ENCODE peak calls at places on chromosomes 1 and 21, in ten cellular contexts. One of them, this sample, is unnamed.

GRCh38 chr1:230286166-230286889 is 139.8 kb downstream of the PGBD5 start:
- DNase-seq in AG04449: no peak
- DNase-seq in SK-N-SH: no peak
- DNase-seq in GM10248: no peak
- DNase-seq in RWPE1: no peak
- DNase-seq in Calu3: no peak
- DNase-seq in endothelial cell: no peak
- DNase-seq in dorsolateral prefrontal cortex: peak
- DNase-seq in psoas muscle: peak
- DNase-seq in left lung: peak
- DNase-seq in this sample: no peak

GRCh38 chr1:79186260-79186659 is 179.7 kb upstream of the ADGRL4 start:
- DNase-seq in AG04449: no peak
- DNase-seq in SK-N-SH: no peak
- DNase-seq in GM10248: no peak
- DNase-seq in RWPE1: no peak
- DNase-seq in Calu3: no peak
- DNase-seq in endothelial cell: no peak
- DNase-seq in dorsolateral prefrontal cortex: no peak
- DNase-seq in psoas muscle: no peak
- DNase-seq in left lung: no peak
- DNase-seq in this sample: no peak

GRCh38 chr1:243539636-243540035 is 283.8 kb downstream of the SDCCAG8 start:
- DNase-seq in AG04449: no peak
- DNase-seq in SK-N-SH: no peak
- DNase-seq in GM10248: no peak
- DNase-seq in RWPE1: no peak
- DNase-seq in Calu3: no peak
- DNase-seq in endothelial cell: no peak
- DNase-seq in dorsolateral prefrontal cortex: no peak
- DNase-seq in psoas muscle: no peak
- DNase-seq in left lung: no peak
- DNase-seq in this sample: no peak

GRCh38 chr1:216598448-216598847 is 124.8 kb downstream of the ESRRG start:
- DNase-seq in AG04449: no peak
- DNase-seq in SK-N-SH: no peak
- DNase-seq in GM10248: no peak
- DNase-seq in RWPE1: no peak
- DNase-seq in Calu3: no peak
- DNase-seq in endothelial cell: no peak
- DNase-seq in dorsolateral prefrontal cortex: no peak
- DNase-seq in psoas muscle: no peak
- DNase-seq in left lung: no peak
- DNase-seq in this sample: no peak

GRCh38 chr1:109815809-109816791 is 52.4 kb upstream of the EPS8L3 start:
- DNase-seq in AG04449: no peak
- DNase-seq in SK-N-SH: no peak
- DNase-seq in GM10248: peak
- DNase-seq in RWPE1: no peak
- DNase-seq in Calu3: no peak
- DNase-seq in endothelial cell: no peak
- DNase-seq in dorsolateral prefrontal cortex: no peak
- DNase-seq in psoas muscle: no peak
- DNase-seq in left lung: no peak
- DNase-seq in this sample: no peak

GRCh38 chr1:97350662-97351061 is 570.2 kb downstream of the DPYD start:
- DNase-seq in AG04449: no peak
- DNase-seq in SK-N-SH: no peak
- DNase-seq in GM10248: no peak
- DNase-seq in RWPE1: no peak
- DNase-seq in Calu3: no peak
- DNase-seq in endothelial cell: no peak
- DNase-seq in dorsolateral prefrontal cortex: no peak
- DNase-seq in psoas muscle: no peak
- DNase-seq in left lung: no peak
- DNase-seq in this sample: no peak

GRCh38 chr1:172966844-172967540 is 83.7 kb downstream of the TNFSF18 start:
- DNase-seq in AG04449: no peak
- DNase-seq in SK-N-SH: no peak
- DNase-seq in GM10248: no peak
- DNase-seq in RWPE1: no peak
- DNase-seq in Calu3: no peak
- DNase-seq in endothelial cell: no peak
- DNase-seq in dorsolateral prefrontal cortex: no peak
- DNase-seq in psoas muscle: no peak
- DNase-seq in left lung: no peak
- DNase-seq in this sample: no peak

GRCh38 chr1:162688521-162688920 is 56.3 kb downstream of the DDR2 start:
- DNase-seq in AG04449: no peak
- DNase-seq in SK-N-SH: no peak
- DNase-seq in GM10248: no peak
- DNase-seq in RWPE1: no peak
- DNase-seq in Calu3: no peak
- DNase-seq in endothelial cell: no peak
- DNase-seq in dorsolateral prefrontal cortex: no peak
- DNase-seq in psoas muscle: no peak
- DNase-seq in left lung: no peak
- DNase-seq in this sample: no peak

GRCh38 chr1:204294371-204294770 is 65.4 kb downstream of the PLEKHA6 start:
- DNase-seq in AG04449: peak
- DNase-seq in SK-N-SH: no peak
- DNase-seq in GM10248: no peak
- DNase-seq in RWPE1: peak
- DNase-seq in Calu3: no peak
- DNase-seq in endothelial cell: no peak
- DNase-seq in dorsolateral prefrontal cortex: no peak
- DNase-seq in psoas muscle: peak
- DNase-seq in left lung: no peak
- DNase-seq in this sample: no peak

GRCh38 chr1:248810000-248810726 is 15.6 kb downstream of the SH3BP5L start:
- DNase-seq in AG04449: no peak
- DNase-seq in SK-N-SH: no peak
- DNase-seq in GM10248: no peak
- DNase-seq in RWPE1: no peak
- DNase-seq in Calu3: no peak
- DNase-seq in endothelial cell: no peak
- DNase-seq in dorsolateral prefrontal cortex: no peak
- DNase-seq in psoas muscle: no peak
- DNase-seq in left lung: no peak
- DNase-seq in this sample: no peak

GRCh38 chr1:238710697-238711096 is 675.7 kb upstream of the CHRM3 start:
- DNase-seq in AG04449: no peak
- DNase-seq in SK-N-SH: no peak
- DNase-seq in GM10248: no peak
- DNase-seq in RWPE1: no peak
- DNase-seq in Calu3: no peak
- DNase-seq in endothelial cell: no peak
- DNase-seq in dorsolateral prefrontal cortex: no peak
- DNase-seq in psoas muscle: no peak
- DNase-seq in left lung: no peak
- DNase-seq in this sample: no peak
- TF ChIP-seq CTCF in AG04449: no peak
- TF ChIP-seq CTCF in SK-N-SH: peak
- TF ChIP-seq CTCF in GM10248: no peak
- TF ChIP-seq CTCF in RWPE1: no peak
- TF ChIP-seq CTCF in Calu3: no peak
- TF ChIP-seq CTCF in endothelial cell: no peak
- TF ChIP-seq CTCF in dorsolateral prefrontal cortex: no peak
- TF ChIP-seq CTCF in psoas muscle: no peak
- TF ChIP-seq CTCF in left lung: no peak
- TF ChIP-seq CTCF in this sample: no peak

DNA sequence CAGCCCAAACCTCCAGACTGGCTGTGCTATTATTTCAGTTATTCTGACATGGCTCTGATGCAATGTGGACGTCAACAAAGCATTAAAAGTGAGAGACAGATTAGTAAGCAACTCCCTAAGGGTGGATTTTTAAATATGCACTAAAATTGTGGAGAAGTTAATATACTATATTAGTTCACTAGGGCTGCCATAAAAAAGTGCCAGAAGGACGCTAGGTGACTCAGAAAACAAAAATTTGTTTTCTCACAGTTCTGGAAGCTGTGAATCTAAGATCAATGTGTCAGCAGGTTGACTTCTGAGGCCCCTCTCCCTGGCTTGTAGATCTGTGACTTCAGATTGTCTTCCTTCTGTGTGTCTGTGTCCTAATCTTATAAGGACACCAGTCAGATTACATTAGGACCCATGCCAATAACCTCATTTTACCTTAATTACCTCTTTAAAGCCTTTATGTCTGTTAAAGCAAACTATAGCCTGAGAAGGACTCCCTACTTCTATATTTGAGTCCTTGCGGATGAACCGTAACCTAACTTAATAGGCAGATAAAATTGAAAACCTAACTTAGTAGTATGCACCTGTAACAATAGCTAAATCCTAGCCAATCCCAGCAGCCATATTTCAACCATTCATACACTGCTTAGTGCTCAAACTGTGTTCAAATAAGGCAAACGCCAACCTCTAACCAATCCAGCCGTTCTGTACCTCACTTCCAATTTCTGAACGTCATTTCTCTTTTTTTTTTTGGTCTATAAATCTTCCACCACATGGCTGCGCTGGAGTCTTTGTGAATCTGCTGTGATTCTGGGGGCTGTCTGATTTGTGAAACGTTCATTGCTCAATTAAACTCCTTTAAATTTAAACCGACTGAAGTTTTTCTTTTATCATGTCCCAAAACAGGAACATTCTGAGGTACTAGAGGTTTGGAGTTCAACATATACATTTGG is 65.9 kb upstream of the BACH1 start:
- DNase-seq in AG04449: peak
- DNase-seq in SK-N-SH: no peak
- DNase-seq in GM10248: no peak
- DNase-seq in RWPE1: peak
- DNase-seq in Calu3: no peak
- DNase-seq in endothelial cell: no peak
- DNase-seq in dorsolateral prefrontal cortex: no peak
- DNase-seq in psoas muscle: no peak
- DNase-seq in left lung: no peak
- DNase-seq in this sample: no peak
- TF ChIP-seq CTCF in AG04449: no peak
- TF ChIP-seq CTCF in SK-N-SH: no peak
- TF ChIP-seq CTCF in GM10248: no peak
- TF ChIP-seq CTCF in RWPE1: no peak
- TF ChIP-seq CTCF in Calu3: no peak
- TF ChIP-seq CTCF in endothelial cell: no peak
- TF ChIP-seq CTCF in dorsolateral prefrontal cortex: no peak
- TF ChIP-seq CTCF in psoas muscle: no peak
- TF ChIP-seq CTCF in left lung: no peak
- TF ChIP-seq CTCF in this sample: peak

GRCh38 chr1:53291574-53291973 is 36.3 kb downstream of the LRP8 start:
- DNase-seq in AG04449: no peak
- DNase-seq in SK-N-SH: no peak
- DNase-seq in GM10248: no peak
- DNase-seq in RWPE1: no peak
- DNase-seq in Calu3: no peak
- DNase-seq in endothelial cell: no peak
- DNase-seq in dorsolateral prefrontal cortex: no peak
- DNase-seq in psoas muscle: no peak
- DNase-seq in left lung: no peak
- DNase-seq in this sample: no peak
- TF ChIP-seq CTCF in AG04449: no peak
- TF ChIP-seq CTCF in SK-N-SH: peak
- TF ChIP-seq CTCF in GM10248: no peak
- TF ChIP-seq CTCF in RWPE1: no peak
- TF ChIP-seq CTCF in Calu3: no peak
- TF ChIP-seq CTCF in endothelial cell: peak
- TF ChIP-seq CTCF in dorsolateral prefrontal cortex: no peak
- TF ChIP-seq CTCF in psoas muscle: no peak
- TF ChIP-seq CTCF in left lung: no peak
- TF ChIP-seq CTCF in this sample: no peak

DNA sequence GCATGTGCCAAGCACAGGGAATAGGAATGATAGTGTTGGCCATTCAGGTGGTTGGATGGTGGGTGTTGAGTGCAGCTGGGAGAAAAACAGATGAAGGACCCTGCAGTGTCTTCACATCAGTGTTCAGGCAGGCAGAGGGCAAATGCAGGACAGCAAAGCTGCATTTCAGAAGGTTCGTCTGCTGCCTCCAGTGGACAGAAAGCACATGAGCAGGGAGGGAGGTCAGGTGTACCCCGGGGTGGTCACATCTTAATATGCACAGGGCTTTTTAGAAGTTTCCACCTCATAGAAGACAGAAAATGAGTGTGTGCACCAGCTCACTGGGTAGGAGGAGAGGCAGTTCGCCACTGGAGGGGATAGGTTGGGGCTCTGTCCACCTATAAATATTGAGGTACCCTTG is 184.9 kb downstream of the SLC35F3 start:
- DNase-seq in AG04449: no peak
- DNase-seq in SK-N-SH: peak
- DNase-seq in GM10248: no peak
- DNase-seq in RWPE1: no peak
- DNase-seq in Calu3: peak
- DNase-seq in endothelial cell: peak
- DNase-seq in dorsolateral prefrontal cortex: no peak
- DNase-seq in psoas muscle: no peak
- DNase-seq in left lung: no peak
- DNase-seq in this sample: no peak
- TF ChIP-seq CTCF in AG04449: peak
- TF ChIP-seq CTCF in SK-N-SH: peak
- TF ChIP-seq CTCF in GM10248: no peak
- TF ChIP-seq CTCF in RWPE1: no peak
- TF ChIP-seq CTCF in Calu3: no peak
- TF ChIP-seq CTCF in endothelial cell: peak
- TF ChIP-seq CTCF in dorsolateral prefrontal cortex: no peak
- TF ChIP-seq CTCF in psoas muscle: no peak
- TF ChIP-seq CTCF in left lung: no peak
- TF ChIP-seq CTCF in this sample: peak